ENCODE peak calls at places on chromosomes 7 and 10, in seven cellular contexts. Z is sigmoid colon, B is heart right ventricle, O is GM10248, X is NCI-H2029, T is HepG2, E is GF-D8. L is an unnamed sample.

GRCh38 chr7:6139189-6139996 is 108.2 kb downstream of the ANKRD61 start:
- DNase-seq in E (no peak), B (no peak), Z (no peak), T (no peak), X (no peak), O (no peak), L (no peak)

GRCh38 chr7:49497471-49497870 is 276.0 kb upstream of the VWC2 start:
- DNase-seq in E (no peak), O (no peak), T (no peak), B (no peak), Z (no peak), X (no peak), L (no peak)

GRCh38 chr7:137402535-137403258 is 59.2 kb upstream of the PTN start:
- DNase-seq in E (no peak), O (no peak), B (no peak), T (no peak), Z (no peak), X (no peak), L (no peak)

GRCh38 chr10:124386186-124387077 is 32.3 kb downstream of the OAT start:
- DNase-seq in Z (peak), X (no peak), O (no peak), E (no peak), B (no peak), T (no peak), L (no peak)

GRCh38 chr10:110220383-110220782 is 13.0 kb downstream of the MXI1 start:
- DNase-seq in O (no peak), X (no peak), B (peak), T (no peak), Z (peak), E (no peak), L (no peak)

GRCh38 chr10:101273736-101274135 is 44.5 kb upstream of the LBX1 start:
- DNase-seq in T (no peak), X (no peak), O (no peak), Z (no peak), E (no peak), B (no peak), L (no peak)

GRCh38 chr7:11328309-11328708 is 354.6 kb downstream of the PHF14 start:
- DNase-seq in T (no peak), Z (no peak), O (no peak), E (no peak), X (no peak), B (no peak), L (no peak)

GRCh38 chr10:126199221-126199998 is 188.9 kb downstream of the ADAM12 start:
- DNase-seq in E (no peak), O (no peak), B (no peak), T (no peak), X (no peak), Z (no peak), L (no peak)

GRCh38 chr7:105916603-105917002 is 40.2 kb upstream of the ATXN7L1 start:
- DNase-seq in Z (no peak), X (no peak), B (no peak), T (no peak), E (no peak), O (no peak), L (no peak)

GRCh38 chr10:89206402-89207180 is 526 bp downstream of the CH25H start:
- DNase-seq in T (no peak), X (no peak), Z (peak), E (no peak), O (peak), B (peak), L (no peak)

GRCh38 chr10:100303724-100304319 is 17.3 kb upstream of the BLOC1S2 start:
- DNase-seq in X (no peak), E (peak), B (no peak), T (peak), O (peak), Z (no peak), L (peak)

GRCh38 chr10:34145751-34146150 is 669.3 kb downstream of the PARD3 start:
- DNase-seq in O (no peak), Z (no peak), B (no peak), X (no peak), T (no peak), E (no peak), L (no peak)

L was measured in NCI-H1092.